ENCODE peak calls at places on chromosomes 13 and 19, in ten cellular contexts. U is effector memory CD8-positive, alpha-beta T cell; V is activated CD4-positive, alpha-beta T cell treated with anti-CD3 and anti-CD28 coated beads, Interleukin-2, amount 50 U/mL, for 4 hours; Z is effector memory CD4-positive, alpha-beta T cell; D is cardiac muscle cell; Q is kidney glomerular epithelial cell; Y is non-pigmented ciliary epithelial cell; J is activated T-cell treated with anti-CD3 and anti-CD28 coated beads for 1 hour; T is NCI-H2081; F is psoas muscle. W is an unnamed sample.

GRCh38 chr19:34975056-34975455 is 11.0 kb upstream of the ZNF792 start:
- DNase-seq in U (no peak), V (no peak), Z (no peak), D (no peak), Q (no peak), Y (no peak), J (no peak), T (no peak), F (no peak), W (no peak)

GRCh38 chr19:14116918-14117578 is 514 bp downstream of the PRKACA start:
- DNase-seq in U (peak), V (no peak), Z (peak), D (no peak), Q (no peak), Y (no peak), J (no peak), T (peak), F (peak), W (no peak)

GRCh38 chr19:558770-559439 is 13.5 kb upstream of the BSG start:
- DNase-seq in U (no peak), V (no peak), Z (no peak), D (no peak), Q (no peak), Y (no peak), J (no peak), T (no peak), F (no peak), W (no peak)

GRCh38 chr19:56314018-56314583 is 538 bp downstream of the ZSCAN5A start:
- DNase-seq in U (no peak), V (peak), Z (no peak), D (no peak), Q (no peak), Y (no peak), J (no peak), T (peak), F (no peak), W (no peak)

GRCh38 chr13:86174632-86175031 is 375.4 kb upstream of the SLITRK6 start:
- DNase-seq in U (no peak), V (no peak), Z (no peak), D (no peak), Q (no peak), Y (no peak), J (no peak), T (no peak), F (no peak), W (no peak)

GRCh38 chr19:33274663-33275558 is 27.4 kb downstream of the CEBPA start:
- DNase-seq in U (no peak), V (no peak), Z (no peak), D (no peak), Q (no peak), Y (no peak), J (no peak), T (no peak), F (no peak), W (no peak)

GRCh38 chr13:100646030-100646673 is 28.4 kb downstream of the TMTC4 start:
- DNase-seq in U (no peak), V (no peak), Z (no peak), D (peak), Q (peak), Y (peak), J (no peak), T (peak), F (no peak), W (no peak)

GRCh38 chr13:66794340-66795031 is 435.6 kb downstream of the PCDH9 start:
- DNase-seq in U (no peak), V (no peak), Z (no peak), D (no peak), Q (no peak), Y (no peak), J (no peak), T (no peak), F (no peak), W (no peak)

GRCh38 chr19:18045307-18046013 is 37.5 kb downstream of the ARRDC2 start:
- DNase-seq in U (no peak), V (no peak), Z (no peak), D (no peak), Q (no peak), Y (no peak), J (no peak), T (no peak), F (no peak), W (no peak)

GRCh38 chr13:92017737-92018136 is 619.3 kb downstream of the GPC5 start:
- DNase-seq in U (no peak), V (no peak), Z (no peak), D (no peak), Q (no peak), Y (no peak), J (no peak), T (no peak), F (no peak), W (no peak)

GRCh38 chr13:50131998-50132936 is 117.0 kb downstream of the KCNRG start:
- DNase-seq in U (no peak), V (peak), Z (no peak), D (peak), Q (no peak), Y (no peak), J (no peak), T (no peak), F (no peak), W (no peak)

GRCh38 chr13:110499621-110500281 is 61.8 kb downstream of the RAB20 start:
- DNase-seq in U (no peak), V (no peak), Z (no peak), D (no peak), Q (peak), Y (peak), J (no peak), T (peak), F (no peak), W (no peak)

GRCh38 chr13:27975579-27976361 is 6.7 kb upstream of the CDX2 start:
- DNase-seq in U (no peak), V (no peak), Z (no peak), D (no peak), Q (no peak), Y (no peak), J (no peak), T (no peak), F (no peak), W (no peak)

GRCh38 chr13:111516712-111517640 is 196.5 kb downstream of the TEX29 start:
- DNase-seq in U (no peak), V (no peak), Z (no peak), D (no peak), Q (no peak), Y (no peak), J (no peak), T (peak), F (no peak), W (no peak)

GRCh38 chr19:23896912-23897311 is 17.8 kb upstream of the ZNF726 start:
- DNase-seq in U (no peak), V (no peak), Z (no peak), D (no peak), Q (no peak), Y (no peak), J (no peak), T (no peak), F (no peak), W (no peak)

GRCh38 chr13:109285586-109285985 is 500.8 kb downstream of the IRS2 start:
- DNase-seq in U (no peak), V (no peak), Z (no peak), D (no peak), Q (no peak), Y (no peak), J (no peak), T (no peak), F (no peak), W (no peak)